ENCODE peak calls at places on chromosomes 3 and 15, in six cellular contexts. E is AG10803; M is colonic mucosa; W is brain microvascular endothelial cell; C is astrocyte; H is CD8-positive, alpha-beta T cell. P is an unnamed sample.

GRCh38 chr3:105791919-105792786 is 76.7 kb downstream of the CBLB start:
- DNase-seq in E (peak), M (peak), W (peak), C (peak), H (no peak), P (no peak)

GRCh38 chr3:179829391-179829790 is 176.6 kb downstream of the USP13 start:
- DNase-seq in E (no peak), M (no peak), W (no peak), C (no peak), H (no peak), P (no peak)

GRCh38 chr3:139534444-139534812 is 5.1 kb downstream of the RBP1 start:
- DNase-seq in E (peak), M (peak), W (peak), C (peak), H (no peak), P (no peak)

GRCh38 chr15:70356062-70356860 is 258.5 kb upstream of the TLE3 start:
- DNase-seq in E (no peak), M (no peak), W (no peak), C (no peak), H (peak), P (no peak)

GRCh38 chr3:48129921-48130320 is 58.3 kb downstream of the CDC25A start:
- DNase-seq in E (peak), M (no peak), W (peak), C (peak), H (no peak), P (no peak)

GRCh38 chr3:141926929-141927328 is 50.5 kb downstream of the ATP1B3 start:
- DNase-seq in E (no peak), M (no peak), W (no peak), C (no peak), H (no peak), P (no peak)

GRCh38 chr3:99909714-99910508 is 92.2 kb downstream of the CMSS1 start:
- DNase-seq in E (peak), M (no peak), W (peak), C (peak), H (no peak), P (peak)

GRCh38 chr15:38398134-38398533 is 55.8 kb upstream of the FAM98B start:
- DNase-seq in E (peak), M (no peak), W (peak), C (peak), H (no peak), P (peak)

GRCh38 chr3:191637611-191638010 is 176.6 kb downstream of the PYDC2 start:
- DNase-seq in E (no peak), M (no peak), W (no peak), C (no peak), H (no peak), P (no peak)

GRCh38 chr15:97030251-97030650 is 699.8 kb downstream of the NR2F2 start:
- DNase-seq in E (no peak), M (no peak), W (no peak), C (no peak), H (no peak), P (no peak)

GRCh38 chr3:79297242-79297641 is 470.6 kb downstream of the ROBO1 start:
- DNase-seq in E (peak), M (no peak), W (peak), C (peak), H (no peak), P (no peak)

GRCh38 chr3:11954312-11954934 is 49.8 kb upstream of the SYN2 start:
- DNase-seq in E (no peak), M (peak), W (no peak), C (no peak), H (no peak), P (no peak)

GRCh38 chr3:194166682-194167479 is 30.9 kb downstream of the HES1 start:
- DNase-seq in E (no peak), M (no peak), W (no peak), C (peak), H (no peak), P (no peak)

GRCh38 chr15:44033894-44034293 is 161.2 kb downstream of the FRMD5 start:
- DNase-seq in E (peak), M (no peak), W (peak), C (peak), H (no peak), P (no peak)

GRCh38 chr3:90091557-90091956 is 984.1 kb downstream of the EPHA3 start:
- DNase-seq in E (peak), M (peak), W (peak), C (peak), H (no peak), P (no peak)

GRCh38 chr3:52281980-52282801 is 3.7 kb upstream of the WDR82 start:
- DNase-seq in E (peak), M (no peak), W (peak), C (no peak), H (peak), P (no peak)

GRCh38 chr15:93035953-93036810 is 52.8 kb downstream of the RGMA start:
- DNase-seq in E (no peak), M (no peak), W (no peak), C (no peak), H (peak), P (peak)

GRCh38 chr3:125959317-125960065 is 9.5 kb upstream of the ROPN1B start:
- DNase-seq in E (no peak), M (no peak), W (no peak), C (no peak), H (no peak), P (no peak)

GRCh38 chr15:98874773-98875172 is 132.8 kb downstream of the PGPEP1L start:
- DNase-seq in E (no peak), M (no peak), W (no peak), C (no peak), H (no peak), P (no peak)

GRCh38 chr3:134372405-134373277 is 1.6 kb downstream of the AMOTL2 start:
- DNase-seq in E (peak), M (no peak), W (no peak), C (no peak), H (no peak), P (no peak)

GRCh38 chr3:129224984-129225393 is 24.4 kb upstream of the COPG1 start:
- DNase-seq in E (peak), M (peak), W (peak), C (peak), H (no peak), P (peak)

GRCh38 chr3:174639970-174640369 is 219.2 kb upstream of the NAALADL2 start:
- DNase-seq in E (no peak), M (no peak), W (no peak), C (no peak), H (no peak), P (no peak)

GRCh38 chr15:83283813-83284562 is 476 bp downstream of the BNC1 start:
- DNase-seq in E (peak), M (no peak), W (no peak), C (no peak), H (no peak), P (no peak)

GRCh38 chr3:184227481-184227935 is 1.9 kb upstream of the VWA5B2 start:
- DNase-seq in E (no peak), M (no peak), W (no peak), C (no peak), H (peak), P (no peak)

GRCh38 chr15:56929389-56929788 is 10.9 kb downstream of the TCF12 start:
- DNase-seq in E (peak), M (no peak), W (peak), C (peak), H (no peak), P (no peak)

GRCh38 chr3:69305011-69305410 is 80.9 kb downstream of the FRMD4B start:
- DNase-seq in E (no peak), M (no peak), W (no peak), C (peak), H (no peak), P (no peak)

GRCh38 chr3:2976212-2976611 is 134.0 kb downstream of the IL5RA start:
- DNase-seq in E (no peak), M (no peak), W (no peak), C (no peak), H (no peak), P (peak)

GRCh38 chr3:42456211-42456610 is 45.8 kb upstream of the LYZL4 start:
- DNase-seq in E (no peak), M (no peak), W (no peak), C (no peak), H (no peak), P (no peak)

GRCh38 chr3:15055019-15055557 is 10.0 kb downstream of the MRPS25 start:
- DNase-seq in E (peak), M (no peak), W (peak), C (peak), H (peak), P (no peak)

GRCh38 chr3:177945999-177946398 is 590.2 kb upstream of the KCNMB2 start:
- DNase-seq in E (no peak), M (no peak), W (no peak), C (no peak), H (no peak), P (no peak)

GRCh38 chr3:175392653-175393052 is 533.5 kb downstream of the NAALADL2 start:
- DNase-seq in E (peak), M (no peak), W (peak), C (peak), H (no peak), P (no peak)

GRCh38 chr3:17639765-17640164 is 102.7 kb downstream of the TBC1D5 start:
- DNase-seq in E (peak), M (no peak), W (peak), C (peak), H (no peak), P (no peak)

DNA sequence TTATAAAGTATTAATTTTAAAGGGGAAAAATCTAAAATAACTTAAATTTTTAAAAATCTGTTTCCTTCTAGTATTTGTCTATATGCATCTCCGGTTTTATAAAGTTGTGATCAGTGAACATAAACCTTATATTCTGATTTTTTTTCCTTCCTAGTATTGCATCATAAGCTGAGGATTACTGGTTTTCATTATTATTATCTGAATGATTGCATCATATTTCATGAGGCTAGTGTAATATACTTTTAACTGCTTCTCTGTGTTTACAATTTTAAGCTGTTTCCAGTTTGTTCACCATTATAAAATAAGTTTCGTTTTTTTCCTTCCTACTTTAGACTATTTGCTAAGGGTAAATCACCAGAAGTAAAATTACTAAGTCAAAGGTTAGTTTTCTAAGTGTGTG is 20.1 kb downstream of the SEMA6D start:
- DNase-seq in E (peak), M (no peak), W (no peak), C (no peak), H (no peak), P (no peak)
- H3K4me3 ChIP-seq in E (no peak), M (no peak), W (no peak), C (no peak), H (no peak), P (no peak)

DNA sequence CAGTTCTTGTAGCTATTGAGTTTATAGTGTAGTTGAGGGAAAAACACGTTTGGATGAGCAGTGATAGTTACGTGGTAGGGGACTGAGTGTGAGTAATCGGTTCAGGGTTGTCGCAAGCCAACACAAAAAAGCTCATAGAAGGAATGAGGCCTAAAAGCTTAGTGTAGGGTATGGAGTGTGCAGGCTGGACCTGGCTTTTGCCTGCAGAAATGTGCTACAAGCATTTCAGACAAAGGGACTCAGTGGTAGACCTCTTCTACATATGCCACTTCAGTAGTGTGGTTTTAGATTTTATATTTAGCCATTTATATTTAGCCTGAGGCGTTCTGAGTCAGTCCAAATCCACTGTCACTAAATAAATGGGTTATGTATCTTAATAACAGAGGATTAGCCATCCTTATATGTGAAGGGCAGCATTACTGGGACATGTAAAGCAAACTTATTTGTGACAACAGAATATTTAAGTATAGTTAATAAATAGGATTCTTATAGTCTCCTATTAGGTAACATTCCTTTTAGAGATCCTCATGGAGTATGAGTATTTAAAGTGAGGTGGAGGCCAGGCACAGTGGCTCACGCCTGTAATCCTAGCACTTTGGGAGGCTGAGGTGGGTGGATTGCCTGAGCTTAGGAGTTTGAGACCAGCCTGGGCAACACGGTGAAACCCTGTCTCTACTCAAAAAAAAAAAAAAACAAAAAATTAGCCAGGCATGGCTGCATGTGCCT is 21.8 kb downstream of the ATP2C1 start:
- DNase-seq in E (no peak), M (no peak), W (no peak), C (no peak), H (no peak), P (no peak)
- TF ChIP-seq CTCF in E (no peak), M (no peak), W (no peak), C (no peak), H (no peak), P (no peak)

DNA sequence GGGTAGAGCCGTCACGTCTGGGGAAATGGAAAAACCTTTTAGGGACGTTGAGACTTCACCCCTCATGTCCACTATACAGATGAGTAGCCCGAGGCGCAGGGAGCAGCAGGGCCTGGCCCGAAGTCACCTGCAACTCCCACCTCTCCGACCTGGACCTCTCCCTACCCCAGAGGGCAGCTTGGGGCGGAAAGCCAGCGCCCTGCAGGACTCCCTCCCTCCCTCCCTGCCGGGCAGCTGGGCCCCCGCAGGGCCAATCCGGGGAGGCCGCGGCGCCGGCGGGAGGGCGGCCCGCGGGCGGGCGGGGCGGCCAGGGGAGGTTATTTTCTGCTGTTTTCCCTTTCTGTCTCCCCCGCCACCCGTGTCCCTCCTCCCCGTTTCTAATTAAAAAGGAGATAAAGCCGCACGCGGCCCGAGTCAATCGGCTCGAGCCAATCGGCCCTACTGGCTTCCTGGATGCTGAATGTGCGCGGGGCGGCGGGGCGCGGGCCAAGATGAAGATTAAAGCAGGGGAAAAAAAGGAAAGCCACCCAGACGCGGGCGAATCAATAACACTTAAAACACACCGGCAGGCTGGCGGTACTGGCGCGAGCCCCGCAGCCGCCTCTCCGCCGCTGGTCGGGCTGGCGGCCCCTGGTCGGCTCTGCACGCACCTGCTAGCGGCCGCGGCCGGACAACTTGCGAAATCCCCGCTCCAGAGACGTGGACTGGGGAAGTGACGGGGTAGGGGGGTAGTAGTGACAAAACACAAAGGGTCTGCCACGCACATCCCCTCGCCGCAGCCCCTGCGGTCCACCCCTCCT is 1.8 kb downstream of the WNT7A start:
- DNase-seq in E (no peak), M (no peak), W (no peak), C (no peak), H (no peak), P (no peak)
- H3K4me3 ChIP-seq in E (no peak), M (no peak), W (no peak), C (no peak), H (peak), P (no peak)

GRCh38 chr15:77497108-77497737 is 76.5 kb downstream of the HMG20A start:
- DNase-seq in E (peak), M (no peak), W (peak), C (peak), H (no peak), P (peak)
- TF ChIP-seq CTCF in E (no peak), M (no peak), W (no peak), C (no peak), H (no peak), P (no peak)

DNA sequence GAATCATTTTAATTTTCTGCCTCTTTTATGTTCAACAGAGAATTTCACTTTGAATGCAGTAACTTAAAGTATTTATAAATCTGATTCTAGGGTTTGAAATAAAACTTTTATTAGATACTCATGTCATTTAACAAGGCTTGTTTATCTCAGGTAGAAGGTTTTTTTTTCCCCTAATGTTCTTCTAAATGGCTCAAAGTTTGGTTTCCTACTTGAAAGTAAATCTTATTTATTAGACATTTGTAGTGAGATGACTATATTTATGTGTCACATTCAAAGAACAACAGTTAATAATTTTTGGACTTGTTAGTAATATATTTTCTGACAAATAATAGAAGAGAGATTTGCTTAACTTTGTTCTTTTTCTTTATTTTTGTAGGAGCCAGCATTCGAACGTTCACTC is 63.9 kb downstream of the NEO1 start:
- DNase-seq in E (no peak), M (no peak), W (no peak), C (no peak), H (no peak), P (no peak)
- H3K4me3 ChIP-seq in E (no peak), M (no peak), W (no peak), C (no peak), H (no peak), P (no peak)

GRCh38 chr3:76044601-76045600 is 259.6 kb upstream of the ZNF717 start:
- DNase-seq in E (peak), M (peak), W (peak), C (no peak), H (no peak), P (no peak)
- TF ChIP-seq CTCF in E (peak), M (peak), W (peak), C (peak), H (no peak), P (peak)

DNA sequence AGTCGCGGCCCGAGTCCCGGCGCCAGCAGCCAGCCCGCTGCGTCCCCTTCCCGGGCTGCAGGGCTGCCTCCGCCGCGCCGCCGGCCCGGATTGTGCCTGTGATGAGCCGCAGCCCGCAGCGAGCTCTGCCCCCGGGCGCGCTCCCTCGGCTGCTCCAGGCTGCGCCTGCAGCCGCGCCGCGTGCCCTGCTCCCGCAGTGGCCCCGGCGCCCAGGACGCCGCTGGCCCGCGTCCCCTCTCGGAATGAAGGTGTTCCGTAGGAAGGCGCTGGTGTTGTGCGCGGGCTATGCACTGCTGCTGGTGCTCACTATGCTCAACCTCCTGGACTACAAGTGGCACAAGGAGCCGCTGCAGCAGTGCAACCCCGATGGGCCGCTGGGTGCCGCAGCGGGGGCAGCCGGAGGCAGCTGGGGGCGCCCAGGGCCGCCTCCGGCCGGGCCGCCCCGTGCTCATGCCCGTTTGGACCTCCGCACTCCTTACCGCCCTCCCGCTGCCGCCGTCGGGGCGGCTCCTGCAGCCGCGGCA is 1.2 kb downstream of the CHST2 start:
- DNase-seq in E (peak), M (peak), W (peak), C (no peak), H (peak), P (no peak)
- H3K4me3 ChIP-seq in E (peak), M (peak), W (peak), C (peak), H (peak), P (no peak)

GRCh38 chr3:30518201-30518864 is 88.1 kb upstream of the TGFBR2 start:
- DNase-seq in E (peak), M (peak), W (no peak), C (peak), H (no peak), P (peak)
- TF ChIP-seq CTCF in E (peak), M (no peak), W (peak), C (no peak), H (no peak), P (no peak)

GRCh38 chr15:33242669-33243191 is 48.2 kb upstream of the FMN1 start:
- DNase-seq in E (peak), M (no peak), W (peak), C (peak), H (no peak), P (no peak)
- H3K4me3 ChIP-seq in E (no peak), M (no peak), W (no peak), C (no peak), H (no peak), P (no peak)